ENCODE peak calls at places on chromosomes 2 and 18, in eight cellular contexts. W, O, G, E, F, T, C and B are unnamed samples.

GRCh38 chr2:120053891-120054290 is 41.0 kb downstream of the EPB41L5 start:
- DNase-seq in W (peak; percentile 26), O (no peak), G (no peak), E (peak; percentile 2), F (peak; percentile 56), T (no peak), C (no peak), B (no peak)

GRCh38 chr18:59300676-59301285 is 17.7 kb downstream of the CPLX4 start:
- DNase-seq in W (no peak), O (no peak), G (no peak), E (no peak), F (no peak), T (no peak), C (no peak), B (no peak)

GRCh38 chr2:9374071-9374730 is 49.1 kb downstream of the ITGB1BP1 start:
- DNase-seq in W (no peak), O (no peak), G (no peak), E (no peak), F (no peak), T (no peak), C (no peak), B (no peak)

GRCh38 chr2:136423516-136423996 is 305.6 kb upstream of the CXCR4 start:
- DNase-seq in W (peak; percentile 47), O (peak; percentile 73), G (peak; percentile 73), E (no peak), F (peak; percentile 63), T (peak; percentile 75), C (peak; percentile 66), B (peak; percentile 59)

GRCh38 chr2:112166801-112167499 is 28.8 kb downstream of the FBLN7 start:
- DNase-seq in W (no peak), O (no peak), G (no peak), E (no peak), F (no peak), T (no peak), C (no peak), B (no peak)

GRCh38 chr2:73069855-73070650 is 1.5 kb downstream of the SFXN5 start:
- DNase-seq in W (no peak), O (no peak), G (no peak), E (no peak), F (peak; percentile 23), T (no peak), C (no peak), B (peak; percentile 20)

GRCh38 chr2:69007169-69007568 is 5.8 kb upstream of the ANTXR1 start:
- DNase-seq in W (peak; percentile 59), O (no peak), G (no peak), E (no peak), F (no peak), T (no peak), C (no peak), B (peak; percentile 49)

GRCh38 chr18:24011095-24011917 is 3.2 kb upstream of the TTC39C start:
- DNase-seq in W (no peak), O (no peak), G (no peak), E (no peak), F (no peak), T (no peak), C (no peak), B (no peak)

GRCh38 chr2:158464426-158465281 is 7.9 kb downstream of the PKP4 start:
- DNase-seq in W (no peak), O (no peak), G (no peak), E (no peak), F (peak; percentile 29), T (no peak), C (peak; percentile 35), B (peak; percentile 43)

GRCh38 chr2:66501267-66501666 is 66.3 kb downstream of the MEIS1 start:
- DNase-seq in W (no peak), O (no peak), G (no peak), E (no peak), F (no peak), T (no peak), C (no peak), B (no peak)

GRCh38 chr2:46857871-46858696 is 57.5 kb downstream of the MCFD2 start:
- DNase-seq in W (peak; percentile 99), O (no peak), G (peak; percentile 25), E (no peak), F (peak; percentile 90), T (no peak), C (peak; percentile 91), B (peak; percentile 98)

GRCh38 chr2:80304522-80304878 is at the start of gene LRRTM1:
- DNase-seq in W (no peak), O (peak; percentile 1), G (no peak), E (no peak), F (no peak), T (no peak), C (no peak), B (no peak)

GRCh38 chr2:239027431-239028252 is 179.8 kb downstream of the TWIST2 start:
- DNase-seq in W (peak; percentile 28), O (no peak), G (peak; percentile 60), E (no peak), F (no peak), T (no peak), C (no peak), B (no peak)

GRCh38 chr2:137367361-137367760 is 596.9 kb upstream of the HNMT start:
- DNase-seq in W (no peak), O (no peak), G (no peak), E (no peak), F (peak; percentile 56), T (no peak), C (no peak), B (no peak)

GRCh38 chr2:210009896-210010295 is 7.5 kb downstream of the RPE start:
- DNase-seq in W (no peak), O (no peak), G (no peak), E (no peak), F (no peak), T (no peak), C (no peak), B (no peak)

GRCh38 chr18:26813043-26813442 is 52.5 kb downstream of the AQP4 start:
- DNase-seq in W (no peak), O (peak; percentile 9), G (no peak), E (no peak), F (peak; percentile 38), T (peak; percentile 37), C (peak; percentile 21), B (peak; percentile 28)

GRCh38 chr2:205763708-205764501 is 81.6 kb downstream of the NRP2 start:
- DNase-seq in W (peak; percentile 95), O (peak; percentile 34), G (peak; percentile 89), E (no peak), F (peak; percentile 97), T (peak; percentile 50), C (peak; percentile 90), B (peak; percentile 63)

GRCh38 chr2:234241656-234242445 is 191.3 kb downstream of the SPP2 start:
- DNase-seq in W (peak; percentile 63), O (peak; percentile 19), G (no peak), E (peak; percentile 82), F (peak; percentile 87), T (no peak), C (peak; percentile 34), B (peak; percentile 76)

DNA sequence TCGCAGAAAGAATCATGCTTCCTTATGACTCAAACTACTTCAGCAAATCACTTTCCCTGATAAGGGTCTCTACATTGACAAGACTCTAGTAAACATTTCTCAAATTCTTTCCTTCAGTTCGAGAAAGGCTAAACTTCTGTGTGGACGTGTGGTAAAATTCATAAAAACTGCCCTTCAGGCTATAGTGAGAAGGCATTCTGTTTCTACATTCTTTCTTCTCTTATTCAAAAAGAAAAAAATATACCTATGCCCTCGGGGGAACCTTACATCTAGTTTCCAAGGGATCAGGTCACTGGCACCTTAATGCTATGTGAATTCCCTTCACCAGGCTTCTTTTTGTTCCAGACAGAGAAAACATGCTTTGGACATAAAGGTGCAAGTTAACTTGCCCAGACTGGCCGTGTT is 4.9 kb downstream of the VIT start:
- DNase-seq in W (no peak), O (no peak), G (no peak), E (peak; percentile 81), F (no peak), T (no peak), C (peak; percentile 23), B (peak; percentile 28)
- TF ChIP-seq CTCF in W (peak; percentile 29), O (no peak), G (no peak), E (no peak), F (no peak), T (no peak), C (peak; percentile 15), B (no peak)

GRCh38 chr2:98924910-98925309 is 11.1 kb downstream of the CRACDL start:
- DNase-seq in W (no peak), O (no peak), G (no peak), E (no peak), F (no peak), T (no peak), C (no peak), B (no peak)

GRCh38 chr2:98921062-98921461 is 15.0 kb downstream of the CRACDL start:
- DNase-seq in W (no peak), O (no peak), G (no peak), E (no peak), F (no peak), T (no peak), C (no peak), B (no peak)

GRCh38 chr2:98926601-98927000 is 9.4 kb downstream of the CRACDL start:
- DNase-seq in W (no peak), O (no peak), G (no peak), E (no peak), F (no peak), T (no peak), C (no peak), B (no peak)

GRCh38 chr2:98924038-98924437 is 12.0 kb downstream of the CRACDL start:
- DNase-seq in W (no peak), O (no peak), G (no peak), E (no peak), F (no peak), T (no peak), C (no peak), B (no peak)

DNA sequence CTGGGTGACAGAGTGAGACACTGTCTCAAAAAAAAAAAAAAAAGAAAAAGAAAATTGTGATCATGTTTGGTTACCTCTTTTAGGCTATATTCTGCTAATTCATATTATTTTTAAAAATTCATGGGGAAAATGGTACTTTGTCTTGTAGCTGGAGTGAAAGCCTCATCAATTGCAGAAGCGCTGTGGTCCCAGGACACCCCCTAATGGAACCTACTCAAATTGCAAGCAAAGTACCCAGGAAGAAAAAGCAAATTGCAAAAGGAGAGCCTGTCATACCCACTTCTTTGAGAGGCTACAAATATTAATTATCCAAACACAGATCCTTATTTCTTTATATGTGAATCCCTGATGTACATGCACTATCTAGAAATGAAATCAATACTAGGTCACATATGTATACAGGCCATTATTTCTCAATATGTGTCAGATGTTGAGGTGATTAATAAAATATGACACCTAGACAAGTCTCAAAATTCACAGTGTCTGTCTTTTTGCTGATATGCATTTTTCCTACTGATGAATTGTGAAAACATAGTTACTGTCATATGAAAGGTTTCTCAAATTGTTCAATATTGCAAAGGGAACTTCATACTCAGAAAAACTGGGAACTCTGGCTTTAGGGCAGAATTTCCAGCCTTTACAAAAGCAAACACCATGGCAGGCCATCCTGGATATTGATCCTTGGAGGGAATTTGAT is 12.6 kb downstream of the CRACDL start:
- DNase-seq in W (no peak), O (no peak), G (no peak), E (no peak), F (no peak), T (no peak), C (no peak), B (no peak)
- TF ChIP-seq CTCF in W (peak; percentile 3), O (peak; percentile 23), G (no peak), E (peak; percentile 22), F (peak; percentile 22), T (no peak), C (no peak), B (no peak)

GRCh38 chr2:226116346-226116745 is 683.3 kb downstream of the IRS1 start:
- DNase-seq in W (no peak), O (peak; percentile 75), G (no peak), E (no peak), F (no peak), T (no peak), C (no peak), B (no peak)
- TF ChIP-seq CTCF in W (no peak), O (no peak), G (no peak), E (no peak), F (no peak), T (no peak), C (no peak), B (no peak)

GRCh38 chr2:188850786-188851185 is 123.4 kb upstream of the COL3A1 start:
- DNase-seq in W (no peak), O (no peak), G (no peak), E (no peak), F (no peak), T (no peak), C (no peak), B (peak; percentile 75)
- TF ChIP-seq CTCF in W (no peak), O (no peak), G (no peak), E (no peak), F (no peak), T (no peak), C (no peak), B (peak; percentile 19)